ENCODE peak calls at places on chromosomes 13 and 19, in nine cellular contexts. S, Y, N, E, K, U, P, B and G are unnamed samples.
A peak's percentile ranks its signal among the peaks of the same experiment; 100 is the strongest.

GRCh38 chr19:966481-967088 is 17.6 kb upstream of the WDR18 start:
- DNase-seq in S (no peak), Y (no peak), N (no peak), E (no peak), K (no peak), U (no peak), P (no peak), B (no peak), G (no peak)

GRCh38 chr13:91632071-91632470 is 233.7 kb downstream of the GPC5 start:
- DNase-seq in S (no peak), Y (no peak), N (peak; percentile 45), E (no peak), K (no peak), U (no peak), P (no peak), B (no peak), G (no peak)

GRCh38 chr19:19371056-19371455 is 34.4 kb upstream of the GATAD2A start:
- DNase-seq in S (no peak), Y (no peak), N (no peak), E (no peak), K (no peak), U (no peak), P (no peak), B (no peak), G (peak; percentile 55)

GRCh38 chr13:24272452-24273161 is 36.8 kb upstream of the C1QTNF9 start:
- DNase-seq in S (peak; percentile 18), Y (no peak), N (no peak), E (peak; percentile 54), K (no peak), U (no peak), P (no peak), B (no peak), G (no peak)

GRCh38 chr13:105960326-105960725 is 575.1 kb downstream of the EFNB2 start:
- DNase-seq in S (no peak), Y (no peak), N (no peak), E (no peak), K (no peak), U (no peak), P (no peak), B (no peak), G (no peak)

GRCh38 chr19:48444933-48445194 is 919 bp upstream of the GRWD1 start:
- DNase-seq in S (no peak), Y (no peak), N (no peak), E (no peak), K (no peak), U (no peak), P (no peak), B (no peak), G (no peak)

GRCh38 chr19:40444181-40445005 is at the start of gene SERTAD3:
- DNase-seq in S (peak; percentile 97), Y (peak; percentile 99), N (peak; percentile 96), E (peak; percentile 86), K (peak; percentile 94), U (peak; percentile 95), P (peak; percentile 95), B (peak; percentile 99), G (peak; percentile 99)

GRCh38 chr19:38869836-38870607 is 8.1 kb downstream of the RINL start:
- DNase-seq in S (peak; percentile 88), Y (peak; percentile 87), N (peak; percentile 39), E (peak; percentile 62), K (no peak), U (no peak), P (peak; percentile 47), B (peak; percentile 81), G (peak; percentile 69)

GRCh38 chr19:33604651-33605050 is 17.1 kb upstream of the CHST8 start:
- DNase-seq in S (no peak), Y (no peak), N (no peak), E (no peak), K (no peak), U (no peak), P (no peak), B (no peak), G (no peak)

GRCh38 chr13:42396501-42396900 is 124.5 kb downstream of the AKAP11 start:
- DNase-seq in S (no peak), Y (no peak), N (no peak), E (no peak), K (no peak), U (no peak), P (no peak), B (no peak), G (no peak)

GRCh38 chr13:24692541-24692940 is 12.3 kb downstream of the ATP12A start:
- DNase-seq in S (no peak), Y (peak; percentile 71), N (peak; percentile 16), E (peak; percentile 87), K (peak; percentile 29), U (no peak), P (no peak), B (no peak), G (no peak)

GRCh38 chr13:99646866-99647592 is 145.8 kb downstream of the TM9SF2 start:
- DNase-seq in S (no peak), Y (no peak), N (no peak), E (no peak), K (no peak), U (no peak), P (no peak), B (no peak), G (no peak)

GRCh38 chr19:35030257-35031071 is at the start of gene SCN1B:
- DNase-seq in S (peak; percentile 73), Y (peak; percentile 81), N (peak; percentile 74), E (peak; percentile 55), K (peak; percentile 92), U (no peak), P (peak; percentile 30), B (peak; percentile 83), G (peak; percentile 73)

GRCh38 chr19:4972509-4973230 is 3.8 kb downstream of the KDM4B start:
- DNase-seq in S (no peak), Y (no peak), N (peak; percentile 74), E (no peak), K (peak; percentile 87), U (no peak), P (no peak), B (no peak), G (peak; percentile 53)

GRCh38 chr13:94079876-94080275 is 399.6 kb downstream of the DCT start:
- DNase-seq in S (no peak), Y (no peak), N (peak; percentile 52), E (peak; percentile 66), K (no peak), U (no peak), P (no peak), B (no peak), G (no peak)

GRCh38 chr13:92827503-92827902 is 399.1 kb upstream of the GPC6 start:
- DNase-seq in S (no peak), Y (no peak), N (peak; percentile 22), E (no peak), K (no peak), U (no peak), P (no peak), B (no peak), G (no peak)

GRCh38 chr13:80314711-80315505 is 26.0 kb downstream of the SPRY2 start:
- DNase-seq in S (no peak), Y (no peak), N (no peak), E (no peak), K (no peak), U (no peak), P (no peak), B (no peak), G (no peak)

GRCh38 chr19:46697142-46697960 is 19.6 kb downstream of the PRKD2 start:
- DNase-seq in S (peak; percentile 87), Y (peak; percentile 93), N (no peak), E (peak; percentile 82), K (no peak), U (no peak), P (no peak), B (peak; percentile 99), G (no peak)

GRCh38 chr13:34409496-34410163 is 532.4 kb upstream of the NBEA start:
- DNase-seq in S (no peak), Y (no peak), N (no peak), E (no peak), K (no peak), U (no peak), P (no peak), B (no peak), G (no peak)

GRCh38 chr19:56124578-56124977 is 3.5 kb upstream of the ZNF787 start:
- DNase-seq in S (no peak), Y (no peak), N (no peak), E (no peak), K (no peak), U (no peak), P (no peak), B (no peak), G (no peak)

GRCh38 chr19:29904017-29904416 is 38.0 kb upstream of the URI1 start:
- DNase-seq in S (no peak), Y (no peak), N (no peak), E (no peak), K (no peak), U (no peak), P (no peak), B (no peak), G (no peak)

GRCh38 chr13:22235285-22235949 is 564.5 kb downstream of the FGF9 start:
- DNase-seq in S (no peak), Y (no peak), N (no peak), E (no peak), K (no peak), U (no peak), P (no peak), B (peak; percentile 27), G (no peak)

GRCh38 chr13:110957931-110958330 is 43.1 kb upstream of the ANKRD10 start:
- DNase-seq in S (no peak), Y (no peak), N (no peak), E (no peak), K (no peak), U (no peak), P (no peak), B (no peak), G (no peak)

GRCh38 chr13:22189176-22190048 is 518.5 kb downstream of the FGF9 start:
- DNase-seq in S (no peak), Y (no peak), N (no peak), E (no peak), K (no peak), U (no peak), P (no peak), B (no peak), G (no peak)

GRCh38 chr19:54136086-54136863 is 1.3 kb upstream of the CNOT3 start:
- DNase-seq in S (no peak), Y (no peak), N (no peak), E (peak; percentile 22), K (peak; percentile 63), U (peak; percentile 35), P (no peak), B (peak; percentile 61), G (peak; percentile 35)

GRCh38 chr19:30071871-30072270 is 129.8 kb downstream of the URI1 start:
- DNase-seq in S (no peak), Y (peak; percentile 31), N (no peak), E (no peak), K (no peak), U (no peak), P (no peak), B (no peak), G (no peak)

GRCh38 chr13:72931311-72931710 is 127.5 kb upstream of the KLF5 start:
- DNase-seq in S (no peak), Y (no peak), N (no peak), E (no peak), K (no peak), U (no peak), P (no peak), B (no peak), G (no peak)

GRCh38 chr19:7442423-7442822 is 46.4 kb downstream of the PEX11G start:
- DNase-seq in S (no peak), Y (no peak), N (no peak), E (no peak), K (no peak), U (no peak), P (no peak), B (no peak), G (no peak)

GRCh38 chr13:67217914-67218313 is 12.2 kb downstream of the PCDH9 start:
- DNase-seq in S (no peak), Y (no peak), N (no peak), E (no peak), K (no peak), U (no peak), P (no peak), B (no peak), G (no peak)

GRCh38 chr19:1181606-1182005 is 7.5 kb upstream of the SBNO2 start:
- DNase-seq in S (no peak), Y (no peak), N (no peak), E (no peak), K (no peak), U (no peak), P (no peak), B (no peak), G (no peak)

GRCh38 chr13:106701810-106702341 is 133.9 kb upstream of the ARGLU1 start:
- DNase-seq in S (peak; percentile 17), Y (no peak), N (no peak), E (no peak), K (no peak), U (no peak), P (no peak), B (no peak), G (no peak)